ENCODE peak calls at places on chromosomes 11 and 22, in five cellular contexts. Q, J, Y, T and W are unnamed samples. For H3K27me3, the result is how much of the 10 kb centered on the place peaks cover.

GRCh38 chr22:46633334-46633890 is 13.2 kb downstream of the GRAMD4 start:
- DNase-seq in Q (no peak), J (no peak), Y (no peak), T (no peak), W (no peak)

GRCh38 chr11:22711880-22712279 is 45.5 kb downstream of the GAS2 start:
- DNase-seq in Q (peak), J (peak), Y (no peak), T (no peak), W (no peak)

GRCh38 chr22:29208879-29209623 is 3.4 kb downstream of the EMID1 start:
- DNase-seq in Q (peak), J (peak), Y (no peak), T (peak), W (peak)

GRCh38 chr11:112961751-112962747 is 829 bp downstream of the NCAM1 start:
- DNase-seq in Q (peak), J (no peak), Y (no peak), T (peak), W (peak)

GRCh38 chr11:123624974-123625373 is 29.4 kb downstream of the SCN3B start:
- DNase-seq in Q (no peak), J (no peak), Y (no peak), T (no peak), W (no peak)

GRCh38 chr22:46036558-46037408 is 59.8 kb upstream of the WNT7B start:
- DNase-seq in Q (peak), J (peak), Y (peak), T (peak), W (peak)

GRCh38 chr22:27876684-27877083 is 42.4 kb downstream of the PITPNB start:
- DNase-seq in Q (no peak), J (no peak), Y (no peak), T (no peak), W (no peak)

GRCh38 chr11:131658952-131659351 is 288.5 kb downstream of the NTM start:
- DNase-seq in Q (no peak), J (no peak), Y (no peak), T (no peak), W (no peak)

GRCh38 chr11:67270256-67271211 is 4.3 kb downstream of the GRK2 start:
- DNase-seq in Q (peak), J (no peak), Y (no peak), T (no peak), W (peak)

GRCh38 chr22:35437038-35437437 is 37.1 kb downstream of the MCM5 start:
- DNase-seq in Q (no peak), J (no peak), Y (no peak), T (peak), W (peak)

GRCh38 chr11:44559207-44559943 is 6.1 kb upstream of the CD82 start:
- DNase-seq in Q (no peak), J (no peak), Y (no peak), T (no peak), W (peak)

GRCh38 chr11:83933008-83933407 is 646.8 kb upstream of the CCDC90B start:
- DNase-seq in Q (no peak), J (no peak), Y (no peak), T (peak), W (no peak)

GRCh38 chr22:34592341-34592740 is 473.6 kb upstream of the ISX start:
- DNase-seq in Q (no peak), J (no peak), Y (no peak), T (no peak), W (no peak)

GRCh38 chr11:86919557-86920210 is 35.5 kb downstream of the FZD4 start:
- DNase-seq in Q (no peak), J (no peak), Y (no peak), T (peak), W (peak)

GRCh38 chr11:1560011-1560579 is 12.0 kb downstream of the DUSP8 start:
- DNase-seq in Q (no peak), J (no peak), Y (no peak), T (no peak), W (peak)
- H3K27me3 ChIP-seq in Q (under half), J (under half), Y (under half), T (under half), W (under half)

GRCh38 chr11:7032692-7033091 is 12.4 kb downstream of the NLRP14 start:
- DNase-seq in Q (no peak), J (no peak), Y (no peak), T (no peak), W (no peak)
- H3K4me3 ChIP-seq in Q (no peak), J (no peak), Y (no peak), T (no peak), W (no peak)

DNA sequence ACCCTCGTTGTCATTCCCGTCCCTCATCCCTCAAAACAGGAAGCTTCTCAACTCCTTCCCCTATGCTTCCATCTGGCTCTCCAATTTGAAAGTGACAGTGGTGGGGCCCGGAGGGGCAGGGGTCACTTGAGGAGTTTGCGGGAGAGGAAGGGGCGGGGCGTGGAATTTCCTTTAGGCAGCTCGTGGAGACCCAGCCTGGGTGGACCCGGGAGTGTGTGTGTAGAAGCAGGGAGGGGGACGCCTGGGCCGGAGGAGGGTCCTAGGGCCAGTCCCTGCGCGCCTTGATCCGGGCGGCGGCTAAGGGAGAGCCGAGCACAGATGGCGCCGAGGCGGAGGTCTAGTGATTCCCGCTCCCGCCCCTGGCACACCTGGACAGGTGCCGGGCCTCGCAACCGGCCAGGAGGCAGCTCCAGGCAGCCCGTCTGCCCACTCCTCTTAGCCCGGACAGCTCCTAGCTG is 7.8 kb upstream of the PAX6 start:
- DNase-seq in Q (no peak), J (no peak), Y (no peak), T (peak), W (peak)
- H3K27me3 ChIP-seq in Q (under half), J (half or more), Y (half or more), T (half or more), W (half or more)

DNA sequence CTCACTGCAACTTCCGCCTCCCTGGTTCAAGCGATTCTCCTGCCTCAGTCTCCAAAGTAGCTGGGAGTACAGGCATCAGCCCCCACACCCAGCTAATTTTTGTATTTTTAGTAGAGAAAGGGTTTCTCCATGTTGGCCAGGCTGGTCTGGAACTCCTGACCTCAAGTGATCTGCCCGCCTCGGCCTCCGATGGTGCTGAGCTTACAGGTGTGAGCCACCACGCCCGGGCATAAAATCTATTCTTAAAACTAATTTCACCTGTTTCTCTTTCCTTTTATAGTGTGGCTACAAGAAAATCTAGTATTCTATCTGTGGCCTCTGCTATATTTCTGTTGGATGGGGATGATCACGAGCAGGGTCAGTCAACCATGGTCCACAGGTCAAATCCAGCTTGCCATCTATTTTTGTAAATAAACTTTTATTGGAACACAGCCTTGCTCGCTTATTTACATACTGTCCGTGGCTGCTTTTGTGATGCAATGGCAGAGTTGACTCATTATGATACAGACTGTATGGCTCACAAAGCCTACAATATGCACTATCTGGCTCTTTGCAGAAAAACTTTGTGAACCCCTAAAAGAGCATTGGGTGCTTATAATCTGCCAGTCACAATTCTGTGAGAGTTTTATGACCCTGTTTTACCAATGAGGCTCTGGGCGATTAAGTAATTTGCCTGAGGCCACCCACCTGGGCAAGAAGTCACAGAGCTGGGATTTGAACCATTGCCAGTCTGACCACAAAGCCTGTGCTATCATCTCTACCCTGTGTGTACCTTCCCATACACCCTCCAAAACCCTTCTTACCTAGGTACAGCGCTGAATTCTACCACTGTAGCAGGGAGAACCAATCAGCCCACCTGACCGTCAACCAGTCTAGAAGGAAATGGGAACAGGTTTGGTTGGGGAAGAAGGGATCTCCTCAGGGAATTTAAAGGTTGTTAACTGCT is 28.3 kb downstream of the SLC1A2 start:
- DNase-seq in Q (peak), J (peak), Y (no peak), T (no peak), W (no peak)
- H3K4me3 ChIP-seq in Q (no peak), J (peak), Y (no peak), T (no peak), W (no peak)

DNA sequence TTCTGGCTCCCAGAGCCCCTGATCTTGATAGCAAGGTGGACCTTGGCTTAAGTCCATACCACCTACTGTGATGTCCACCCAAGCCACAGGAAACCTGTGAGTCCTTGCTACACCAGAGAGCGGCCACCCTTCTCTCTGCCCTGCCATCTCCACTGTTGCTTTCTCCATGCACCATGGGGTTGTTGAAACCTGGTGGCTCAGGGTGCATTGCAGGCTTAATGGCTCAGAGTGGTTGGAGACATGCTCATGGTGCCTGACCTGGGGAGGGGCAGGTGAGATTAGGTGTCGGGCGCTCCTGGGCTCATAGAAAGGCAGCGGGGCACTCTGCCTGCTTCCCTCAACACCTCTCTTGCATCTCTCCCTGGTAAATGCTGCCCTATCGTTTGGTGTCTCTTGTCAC is 25.0 kb upstream of the CACNG2 start:
- DNase-seq in Q (no peak), J (no peak), Y (no peak), T (no peak), W (peak)
- H3K27me3 ChIP-seq in Q (under half), J (half or more), Y (under half), T (under half), W (under half)